ENCODE peak calls at places on chromosome 5, in ten cellular contexts. One of them, this sample, is unnamed.

GRCh38 chr5:170201311-170201710 is 31.5 kb upstream of the C5orf58 start:
- DNase-seq in mesendoderm: no peak
- DNase-seq in A549: no peak
- DNase-seq in NCI-H1105 treated with DMSO at 0.1 percent for 48 hours: no peak
- DNase-seq in NCI-H460: no peak
- DNase-seq in stimulated activated CD8-positive, alpha-beta memory T cell treated with anti-CD3 and anti-CD28 coated beads, Interleukin-15, amount 100 ng/mL, for 24 hours: no peak
- DNase-seq in naive thymus-derived CD8-positive, alpha-beta T cell: no peak
- DNase-seq in left cardiac atrium: no peak
- DNase-seq in hypothalamus: no peak
- DNase-seq in AML-193: no peak
- DNase-seq in this sample: no peak

GRCh38 chr5:125696762-125697161 is 726.4 kb upstream of the GRAMD2B start:
- DNase-seq in mesendoderm: no peak
- DNase-seq in A549: no peak
- DNase-seq in NCI-H1105 treated with DMSO at 0.1 percent for 48 hours: no peak
- DNase-seq in NCI-H460: no peak
- DNase-seq in stimulated activated CD8-positive, alpha-beta memory T cell treated with anti-CD3 and anti-CD28 coated beads, Interleukin-15, amount 100 ng/mL, for 24 hours: no peak
- DNase-seq in naive thymus-derived CD8-positive, alpha-beta T cell: no peak
- DNase-seq in left cardiac atrium: no peak
- DNase-seq in hypothalamus: no peak
- DNase-seq in AML-193: no peak
- DNase-seq in this sample: no peak

GRCh38 chr5:102554728-102555127 is 55.9 kb upstream of the SLCO6A1 start:
- DNase-seq in mesendoderm: peak
- DNase-seq in A549: no peak
- DNase-seq in NCI-H1105 treated with DMSO at 0.1 percent for 48 hours: peak
- DNase-seq in NCI-H460: no peak
- DNase-seq in stimulated activated CD8-positive, alpha-beta memory T cell treated with anti-CD3 and anti-CD28 coated beads, Interleukin-15, amount 100 ng/mL, for 24 hours: no peak
- DNase-seq in naive thymus-derived CD8-positive, alpha-beta T cell: no peak
- DNase-seq in left cardiac atrium: no peak
- DNase-seq in hypothalamus: no peak
- DNase-seq in AML-193: peak
- DNase-seq in this sample: no peak

GRCh38 chr5:125316913-125317545 is 570.6 kb upstream of the ZNF608 start:
- DNase-seq in mesendoderm: peak
- DNase-seq in A549: no peak
- DNase-seq in NCI-H1105 treated with DMSO at 0.1 percent for 48 hours: peak
- DNase-seq in NCI-H460: no peak
- DNase-seq in stimulated activated CD8-positive, alpha-beta memory T cell treated with anti-CD3 and anti-CD28 coated beads, Interleukin-15, amount 100 ng/mL, for 24 hours: no peak
- DNase-seq in naive thymus-derived CD8-positive, alpha-beta T cell: no peak
- DNase-seq in left cardiac atrium: no peak
- DNase-seq in hypothalamus: no peak
- DNase-seq in AML-193: no peak
- DNase-seq in this sample: no peak

GRCh38 chr5:107365355-107366109 is 305.2 kb downstream of the EFNA5 start:
- DNase-seq in mesendoderm: peak
- DNase-seq in A549: no peak
- DNase-seq in NCI-H1105 treated with DMSO at 0.1 percent for 48 hours: no peak
- DNase-seq in NCI-H460: peak
- DNase-seq in stimulated activated CD8-positive, alpha-beta memory T cell treated with anti-CD3 and anti-CD28 coated beads, Interleukin-15, amount 100 ng/mL, for 24 hours: no peak
- DNase-seq in naive thymus-derived CD8-positive, alpha-beta T cell: no peak
- DNase-seq in left cardiac atrium: no peak
- DNase-seq in hypothalamus: no peak
- DNase-seq in AML-193: peak
- DNase-seq in this sample: no peak

GRCh38 chr5:14177651-14178050 is 34.5 kb downstream of the TRIO start:
- DNase-seq in mesendoderm: no peak
- DNase-seq in A549: no peak
- DNase-seq in NCI-H1105 treated with DMSO at 0.1 percent for 48 hours: no peak
- DNase-seq in NCI-H460: no peak
- DNase-seq in stimulated activated CD8-positive, alpha-beta memory T cell treated with anti-CD3 and anti-CD28 coated beads, Interleukin-15, amount 100 ng/mL, for 24 hours: no peak
- DNase-seq in naive thymus-derived CD8-positive, alpha-beta T cell: no peak
- DNase-seq in left cardiac atrium: no peak
- DNase-seq in hypothalamus: no peak
- DNase-seq in AML-193: no peak
- DNase-seq in this sample: no peak

GRCh38 chr5:10192309-10192708 is 57.4 kb downstream of the ATPSCKMT start:
- DNase-seq in mesendoderm: no peak
- DNase-seq in A549: no peak
- DNase-seq in NCI-H1105 treated with DMSO at 0.1 percent for 48 hours: no peak
- DNase-seq in NCI-H460: no peak
- DNase-seq in stimulated activated CD8-positive, alpha-beta memory T cell treated with anti-CD3 and anti-CD28 coated beads, Interleukin-15, amount 100 ng/mL, for 24 hours: no peak
- DNase-seq in naive thymus-derived CD8-positive, alpha-beta T cell: no peak
- DNase-seq in left cardiac atrium: no peak
- DNase-seq in hypothalamus: no peak
- DNase-seq in AML-193: no peak
- DNase-seq in this sample: no peak

GRCh38 chr5:148542812-148543211 is 111.5 kb downstream of the HTR4 start:
- DNase-seq in mesendoderm: no peak
- DNase-seq in A549: no peak
- DNase-seq in NCI-H1105 treated with DMSO at 0.1 percent for 48 hours: no peak
- DNase-seq in NCI-H460: no peak
- DNase-seq in stimulated activated CD8-positive, alpha-beta memory T cell treated with anti-CD3 and anti-CD28 coated beads, Interleukin-15, amount 100 ng/mL, for 24 hours: no peak
- DNase-seq in naive thymus-derived CD8-positive, alpha-beta T cell: no peak
- DNase-seq in left cardiac atrium: no peak
- DNase-seq in hypothalamus: no peak
- DNase-seq in AML-193: no peak
- DNase-seq in this sample: no peak

GRCh38 chr5:160369990-160370712 is at the start of gene C1QTNF2:
- DNase-seq in mesendoderm: peak
- DNase-seq in A549: peak
- DNase-seq in NCI-H1105 treated with DMSO at 0.1 percent for 48 hours: no peak
- DNase-seq in NCI-H460: peak
- DNase-seq in stimulated activated CD8-positive, alpha-beta memory T cell treated with anti-CD3 and anti-CD28 coated beads, Interleukin-15, amount 100 ng/mL, for 24 hours: no peak
- DNase-seq in naive thymus-derived CD8-positive, alpha-beta T cell: no peak
- DNase-seq in left cardiac atrium: peak
- DNase-seq in hypothalamus: no peak
- DNase-seq in AML-193: no peak
- DNase-seq in this sample: no peak

GRCh38 chr5:109852371-109853160 is 162.8 kb downstream of the MAN2A1 start:
- DNase-seq in mesendoderm: no peak
- DNase-seq in A549: no peak
- DNase-seq in NCI-H1105 treated with DMSO at 0.1 percent for 48 hours: no peak
- DNase-seq in NCI-H460: no peak
- DNase-seq in stimulated activated CD8-positive, alpha-beta memory T cell treated with anti-CD3 and anti-CD28 coated beads, Interleukin-15, amount 100 ng/mL, for 24 hours: no peak
- DNase-seq in naive thymus-derived CD8-positive, alpha-beta T cell: no peak
- DNase-seq in left cardiac atrium: no peak
- DNase-seq in hypothalamus: no peak
- DNase-seq in AML-193: no peak
- DNase-seq in this sample: no peak

GRCh38 chr5:21810737-21811316 is 1042.3 kb downstream of the CDH12 start:
- DNase-seq in mesendoderm: peak
- DNase-seq in A549: peak
- DNase-seq in NCI-H1105 treated with DMSO at 0.1 percent for 48 hours: peak
- DNase-seq in NCI-H460: peak
- DNase-seq in stimulated activated CD8-positive, alpha-beta memory T cell treated with anti-CD3 and anti-CD28 coated beads, Interleukin-15, amount 100 ng/mL, for 24 hours: no peak
- DNase-seq in naive thymus-derived CD8-positive, alpha-beta T cell: no peak
- DNase-seq in left cardiac atrium: no peak
- DNase-seq in hypothalamus: no peak
- DNase-seq in AML-193: peak
- DNase-seq in this sample: no peak

GRCh38 chr5:139651863-139652787 is 4.0 kb downstream of the CXXC5 start:
- DNase-seq in mesendoderm: no peak
- DNase-seq in A549: peak
- DNase-seq in NCI-H1105 treated with DMSO at 0.1 percent for 48 hours: no peak
- DNase-seq in NCI-H460: peak
- DNase-seq in stimulated activated CD8-positive, alpha-beta memory T cell treated with anti-CD3 and anti-CD28 coated beads, Interleukin-15, amount 100 ng/mL, for 24 hours: no peak
- DNase-seq in naive thymus-derived CD8-positive, alpha-beta T cell: peak
- DNase-seq in left cardiac atrium: peak
- DNase-seq in hypothalamus: peak
- DNase-seq in AML-193: peak
- DNase-seq in this sample: no peak

GRCh38 chr5:71471193-71471592 is 15.7 kb downstream of the BDP1 start:
- DNase-seq in mesendoderm: no peak
- DNase-seq in A549: no peak
- DNase-seq in NCI-H1105 treated with DMSO at 0.1 percent for 48 hours: no peak
- DNase-seq in NCI-H460: no peak
- DNase-seq in stimulated activated CD8-positive, alpha-beta memory T cell treated with anti-CD3 and anti-CD28 coated beads, Interleukin-15, amount 100 ng/mL, for 24 hours: no peak
- DNase-seq in naive thymus-derived CD8-positive, alpha-beta T cell: no peak
- DNase-seq in left cardiac atrium: no peak
- DNase-seq in hypothalamus: no peak
- DNase-seq in AML-193: no peak
- DNase-seq in this sample: no peak

GRCh38 chr5:121174351-121174750 is 677.3 kb upstream of the FTMT start:
- DNase-seq in mesendoderm: no peak
- DNase-seq in A549: no peak
- DNase-seq in NCI-H1105 treated with DMSO at 0.1 percent for 48 hours: no peak
- DNase-seq in NCI-H460: no peak
- DNase-seq in stimulated activated CD8-positive, alpha-beta memory T cell treated with anti-CD3 and anti-CD28 coated beads, Interleukin-15, amount 100 ng/mL, for 24 hours: no peak
- DNase-seq in naive thymus-derived CD8-positive, alpha-beta T cell: no peak
- DNase-seq in left cardiac atrium: no peak
- DNase-seq in hypothalamus: no peak
- DNase-seq in AML-193: no peak
- DNase-seq in this sample: no peak